ENCODE peak calls at places on chromosome 20, in four cellular contexts. L is HCT116, P is breast epithelium, X is sigmoid colon. G is an unnamed sample.

GRCh38 chr20:15882553-15882952 is 690.7 kb downstream of the KIF16B start:
- DNase-seq in X (no peak), L (no peak), P (no peak), G (no peak)

GRCh38 chr20:23145281-23145700 is 59.2 kb upstream of the CD93 start:
- DNase-seq in X (peak), P (no peak), L (no peak), G (no peak)

GRCh38 chr20:58471835-58472164 is 43.4 kb downstream of the APCDD1L start:
- DNase-seq in L (no peak), X (no peak), P (no peak), G (no peak)

GRCh38 chr20:1103751-1104150 is 14.7 kb upstream of the PSMF1 start:
- DNase-seq in X (no peak), P (no peak), L (no peak), G (no peak)

GRCh38 chr20:47993035-47993755 is 207.9 kb upstream of the SULF2 start:
- DNase-seq in X (no peak), P (no peak), L (no peak), G (no peak)

GRCh38 chr20:44157061-44157460 is 29.9 kb downstream of the JPH2 start:
- DNase-seq in P (no peak), X (peak), L (no peak), G (no peak)

GRCh38 chr20:43925215-43925614 is 10.6 kb downstream of the TOX2 start:
- DNase-seq in P (no peak), L (no peak), X (no peak), G (no peak)

GRCh38 chr20:60581606-60582005 is 623.4 kb downstream of the CDH26 start:
- DNase-seq in X (no peak), P (no peak), L (no peak), G (no peak)

GRCh38 chr20:38537176-38537575 is 43.8 kb upstream of the ADIG start:
- DNase-seq in X (no peak), L (no peak), P (no peak), G (no peak)

GRCh38 chr20:58102744-58103516 is 125.5 kb downstream of the ANKRD60 start:
- DNase-seq in P (no peak), L (no peak), X (no peak), G (no peak)

GRCh38 chr20:1669304-1669703 is 11.7 kb upstream of the SIRPG start:
- DNase-seq in P (no peak), L (no peak), X (no peak), G (no peak)

GRCh38 chr20:63653041-63653973 is at the start of gene STMN3:
- DNase-seq in X (peak), L (peak), P (peak), G (peak)

GRCh38 chr20:59932616-59933295 is 681 bp downstream of the SYCP2 start:
- DNase-seq in P (no peak), L (no peak), X (no peak), G (no peak)

GRCh38 chr20:44406572-44407100 is 51.1 kb downstream of the HNF4A start:
- DNase-seq in L (no peak), X (no peak), P (no peak), G (no peak)

GRCh38 chr20:21315138-21315537 is 12.0 kb downstream of the XRN2 start:
- DNase-seq in P (no peak), X (no peak), L (no peak), G (no peak)

GRCh38 chr20:64256282-64256947 is 867 bp downstream of the PCMTD2 start:
- DNase-seq in X (no peak), L (no peak), P (no peak), G (no peak)

GRCh38 chr20:61886721-61887658 is 178.7 kb downstream of the TAF4 start:
- DNase-seq in X (no peak), P (no peak), L (peak), G (peak)

GRCh38 chr20:9617062-9617461 is 102.7 kb downstream of the LAMP5 start:
- DNase-seq in L (peak), P (no peak), X (no peak), G (no peak)

GRCh38 chr20:62561948-62562347 is 80.4 kb upstream of the SLCO4A1 start:
- DNase-seq in X (no peak), P (no peak), L (no peak), G (no peak)

GRCh38 chr20:46074006-46074405 is 15.8 kb downstream of the NCOA5 start:
- DNase-seq in P (no peak), L (no peak), X (no peak), G (no peak)

GRCh38 chr20:34824026-34824860 is 1.2 kb downstream of the NCOA6 start:
- DNase-seq in X (peak), P (peak), L (peak), G (peak)
- TF ChIP-seq POLR2AphosphoS5 in X (peak), P (no peak), L (peak), G (no peak)

GRCh38 chr20:4170621-4171537 is 155.5 kb upstream of the RNF24 start:
- DNase-seq in X (no peak), L (no peak), P (no peak), G (no peak)
- TF ChIP-seq POLR2A in X (no peak), L (no peak), P (no peak), G (no peak)

GRCh38 chr20:49349078-49349477 is 71.2 kb upstream of the ZNFX1 start:
- DNase-seq in X (no peak), L (no peak), P (no peak), G (no peak)
- TF ChIP-seq POLR2AphosphoS5 in X (no peak), L (no peak), P (no peak), G (no peak)

DNA sequence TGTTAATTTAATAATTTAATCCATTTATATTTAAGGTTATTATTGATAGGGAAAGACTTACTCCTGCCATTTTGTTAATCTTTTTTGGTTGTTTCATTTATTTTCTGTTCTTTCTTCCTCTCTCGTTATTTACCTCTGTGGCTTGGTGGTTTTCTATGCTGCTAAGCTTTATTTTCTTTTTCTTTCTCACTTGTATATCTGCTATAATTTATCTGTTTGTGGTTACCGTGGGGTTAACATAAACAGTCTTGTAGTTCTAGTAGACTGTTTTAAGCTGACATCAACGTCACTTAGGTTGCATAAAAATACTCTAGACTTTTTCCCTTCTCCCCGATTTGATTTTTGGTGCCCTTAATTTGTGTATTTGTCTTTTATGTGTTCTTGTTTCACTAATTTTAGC is 381.3 kb upstream of the SPTLC3 start:
- DNase-seq in X (no peak), P (no peak), L (no peak), G (no peak)
- TF ChIP-seq POLR2A in X (no peak), P (no peak), L (no peak), G (no peak)

G was measured in GM12892.